ENCODE peak calls at places on chromosomes 12 and 14, in four cellular contexts. One of them, this sample, is unnamed.

GRCh38 chr14:73774244-73774575 is 60.0 kb upstream of the PNMA1 start:
- DNase-seq in Caco-2: no peak
- DNase-seq in astrocyte: no peak
- DNase-seq in gastrocnemius medialis: no peak
- DNase-seq in this sample: no peak

GRCh38 chr12:67818379-67819001 is 169.9 kb downstream of the DYRK2 start:
- DNase-seq in Caco-2: no peak
- DNase-seq in astrocyte: no peak
- DNase-seq in gastrocnemius medialis: no peak
- DNase-seq in this sample: no peak

GRCh38 chr14:38786921-38787320 is 316.1 kb downstream of the SEC23A start:
- DNase-seq in Caco-2: no peak
- DNase-seq in astrocyte: peak; percentile 39
- DNase-seq in gastrocnemius medialis: no peak
- DNase-seq in this sample: no peak

GRCh38 chr12:76018111-76018510 is 13.5 kb downstream of the PHLDA1 start:
- DNase-seq in Caco-2: peak; percentile 66
- DNase-seq in astrocyte: peak; percentile 47
- DNase-seq in gastrocnemius medialis: no peak
- DNase-seq in this sample: no peak

GRCh38 chr14:71103662-71104484 is 196.6 kb downstream of the PCNX1 start:
- DNase-seq in Caco-2: no peak
- DNase-seq in astrocyte: peak; percentile 44
- DNase-seq in gastrocnemius medialis: no peak
- DNase-seq in this sample: peak; percentile 62

GRCh38 chr14:55237999-55238680 is 33.1 kb upstream of the FBXO34 start:
- DNase-seq in Caco-2: no peak
- DNase-seq in astrocyte: no peak
- DNase-seq in gastrocnemius medialis: no peak
- DNase-seq in this sample: no peak

GRCh38 chr12:40145896-40146295 is 40.0 kb upstream of the SLC2A13 start:
- DNase-seq in Caco-2: no peak
- DNase-seq in astrocyte: no peak
- DNase-seq in gastrocnemius medialis: no peak
- DNase-seq in this sample: no peak

GRCh38 chr14:67269338-67270060 is 28.3 kb downstream of the PALS1 start:
- DNase-seq in Caco-2: no peak
- DNase-seq in astrocyte: peak; percentile 80
- DNase-seq in gastrocnemius medialis: no peak
- DNase-seq in this sample: no peak

GRCh38 chr12:124994435-124994975 is 1.1 kb downstream of the BRI3BP start:
- DNase-seq in Caco-2: no peak
- DNase-seq in astrocyte: peak; percentile 4
- DNase-seq in gastrocnemius medialis: no peak
- DNase-seq in this sample: peak; percentile 20

GRCh38 chr12:6866920-6867406 is 368 bp upstream of the TPI1 start:
- DNase-seq in Caco-2: no peak
- DNase-seq in astrocyte: no peak
- DNase-seq in gastrocnemius medialis: no peak
- DNase-seq in this sample: no peak

GRCh38 chr12:53750812-53751335 is 905 bp downstream of the CISTR start:
- DNase-seq in Caco-2: no peak
- DNase-seq in astrocyte: peak; percentile 16
- DNase-seq in gastrocnemius medialis: no peak
- DNase-seq in this sample: no peak

GRCh38 chr12:54390176-54390667 is 5.7 kb upstream of the ZNF385A start:
- DNase-seq in Caco-2: no peak
- DNase-seq in astrocyte: no peak
- DNase-seq in gastrocnemius medialis: no peak
- DNase-seq in this sample: peak; percentile 87

GRCh38 chr12:70550180-70550577 is 87.0 kb downstream of the PTPRB start:
- DNase-seq in Caco-2: no peak
- DNase-seq in astrocyte: no peak
- DNase-seq in gastrocnemius medialis: no peak
- DNase-seq in this sample: no peak

GRCh38 chr14:90678420-90678819 is 137.8 kb downstream of the TTC7B start:
- DNase-seq in Caco-2: no peak
- DNase-seq in astrocyte: peak; percentile 22
- DNase-seq in gastrocnemius medialis: no peak
- DNase-seq in this sample: peak; percentile 67

GRCh38 chr12:64085996-64086395 is 136.1 kb downstream of the KICS2 start:
- DNase-seq in Caco-2: no peak
- DNase-seq in astrocyte: no peak
- DNase-seq in gastrocnemius medialis: no peak
- DNase-seq in this sample: peak; percentile 29

GRCh38 chr12:21539797-21540196 is 13.7 kb downstream of the SPX start:
- DNase-seq in Caco-2: no peak
- DNase-seq in astrocyte: no peak
- DNase-seq in gastrocnemius medialis: no peak
- DNase-seq in this sample: peak; percentile 58

GRCh38 chr14:59133202-59133601 is 55.3 kb upstream of the DAAM1 start:
- DNase-seq in Caco-2: no peak
- DNase-seq in astrocyte: no peak
- DNase-seq in gastrocnemius medialis: no peak
- DNase-seq in this sample: no peak

GRCh38 chr14:64786296-64787149 is 82.3 kb downstream of the PLEKHG3 start:
- DNase-seq in Caco-2: no peak
- DNase-seq in astrocyte: peak; percentile 55
- DNase-seq in gastrocnemius medialis: no peak
- DNase-seq in this sample: no peak

GRCh38 chr12:19039515-19039914 is 90.0 kb upstream of the PLEKHA5 start:
- DNase-seq in Caco-2: no peak
- DNase-seq in astrocyte: no peak
- DNase-seq in gastrocnemius medialis: no peak
- DNase-seq in this sample: no peak

GRCh38 chr14:35342160-35343010 is 50.2 kb downstream of the PSMA6 start:
- DNase-seq in Caco-2: no peak
- DNase-seq in astrocyte: peak; percentile 31
- DNase-seq in gastrocnemius medialis: peak; percentile 75
- DNase-seq in this sample: no peak

GRCh38 chr12:21989819-21990412 is 48.7 kb upstream of the ABCC9 start:
- DNase-seq in Caco-2: no peak
- DNase-seq in astrocyte: peak; percentile 8
- DNase-seq in gastrocnemius medialis: no peak
- DNase-seq in this sample: peak; percentile 46

GRCh38 chr12:100427078-100427477 is 46.6 kb upstream of the NR1H4 start:
- DNase-seq in Caco-2: no peak
- DNase-seq in astrocyte: peak; percentile 79
- DNase-seq in gastrocnemius medialis: no peak
- DNase-seq in this sample: peak; percentile 89

GRCh38 chr12:48788852-48789775 is at the start of gene ADCY6:
- DNase-seq in Caco-2: peak; percentile 94
- DNase-seq in astrocyte: peak; percentile 65
- DNase-seq in gastrocnemius medialis: peak; percentile 69
- DNase-seq in this sample: peak; percentile 42

GRCh38 chr12:31578632-31579031 is 12.3 kb downstream of the DENND5B start:
- DNase-seq in Caco-2: no peak
- DNase-seq in astrocyte: peak; percentile 68
- DNase-seq in gastrocnemius medialis: no peak
- DNase-seq in this sample: no peak

GRCh38 chr12:106139422-106140141 is 828 bp upstream of the NUAK1 start:
- DNase-seq in Caco-2: peak; percentile 68
- DNase-seq in astrocyte: peak; percentile 64
- DNase-seq in gastrocnemius medialis: peak; percentile 83
- DNase-seq in this sample: no peak

GRCh38 chr12:6277982-6278438 is 32.5 kb upstream of the PLEKHG6 start:
- DNase-seq in Caco-2: peak; percentile 72
- DNase-seq in astrocyte: no peak
- DNase-seq in gastrocnemius medialis: no peak
- DNase-seq in this sample: peak; percentile 80

GRCh38 chr12:69714542-69714941 is 15.4 kb upstream of the BEST3 start:
- DNase-seq in Caco-2: no peak
- DNase-seq in astrocyte: no peak
- DNase-seq in gastrocnemius medialis: no peak
- DNase-seq in this sample: no peak

GRCh38 chr14:68359862-68360552 is 432.9 kb downstream of the ZFP36L1 start:
- DNase-seq in Caco-2: peak; percentile 87
- DNase-seq in astrocyte: peak; percentile 57
- DNase-seq in gastrocnemius medialis: peak; percentile 20
- DNase-seq in this sample: peak; percentile 58

GRCh38 chr14:64388533-64389243 is 535 bp downstream of the MTHFD1 start:
- DNase-seq in Caco-2: peak; percentile 40
- DNase-seq in astrocyte: peak; percentile 26
- DNase-seq in gastrocnemius medialis: peak; percentile 13
- DNase-seq in this sample: peak; percentile 17

GRCh38 chr14:97172644-97173043 is 375.5 kb downstream of the VRK1 start:
- DNase-seq in Caco-2: no peak
- DNase-seq in astrocyte: no peak
- DNase-seq in gastrocnemius medialis: no peak
- DNase-seq in this sample: no peak

DNA sequence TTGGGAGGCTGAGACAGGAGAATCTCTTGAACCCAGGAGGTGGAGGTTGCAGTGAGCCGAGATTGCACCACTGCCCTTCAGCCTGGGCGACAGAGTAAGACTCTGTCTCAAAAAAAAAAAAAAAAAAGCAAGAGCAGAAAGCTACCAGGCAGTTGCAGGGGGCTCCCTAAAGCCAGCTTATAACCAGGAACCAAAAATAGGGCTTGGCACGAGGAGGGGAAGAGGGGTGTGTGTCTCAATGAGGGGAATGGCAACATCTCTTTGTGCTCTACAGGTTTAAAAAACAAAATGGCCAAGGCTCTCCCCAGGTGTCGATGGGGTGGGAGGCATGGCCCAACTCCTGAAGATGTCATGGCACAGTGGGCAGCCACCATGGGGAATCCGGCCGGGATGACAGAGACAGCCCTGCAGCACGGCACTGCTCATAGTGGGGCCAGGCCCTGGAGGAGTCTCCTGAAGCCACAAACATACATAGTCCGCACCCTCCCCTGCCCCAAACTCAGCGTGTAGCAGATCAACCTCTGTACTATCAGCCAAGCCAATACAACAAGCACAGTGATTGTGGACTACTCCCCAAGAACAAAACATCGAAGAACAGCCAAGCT is 16.0 kb upstream of the EIF5 start:
- DNase-seq in Caco-2: no peak
- DNase-seq in astrocyte: no peak
- DNase-seq in gastrocnemius medialis: no peak
- DNase-seq in this sample: no peak
- H3K4me3 ChIP-seq in Caco-2: no peak overlapping the region
- H3K4me3 ChIP-seq in astrocyte: no peak overlapping the region
- H3K4me3 ChIP-seq in gastrocnemius medialis: no peak overlapping the region
- H3K4me3 ChIP-seq in this sample: no peak overlapping the region

DNA sequence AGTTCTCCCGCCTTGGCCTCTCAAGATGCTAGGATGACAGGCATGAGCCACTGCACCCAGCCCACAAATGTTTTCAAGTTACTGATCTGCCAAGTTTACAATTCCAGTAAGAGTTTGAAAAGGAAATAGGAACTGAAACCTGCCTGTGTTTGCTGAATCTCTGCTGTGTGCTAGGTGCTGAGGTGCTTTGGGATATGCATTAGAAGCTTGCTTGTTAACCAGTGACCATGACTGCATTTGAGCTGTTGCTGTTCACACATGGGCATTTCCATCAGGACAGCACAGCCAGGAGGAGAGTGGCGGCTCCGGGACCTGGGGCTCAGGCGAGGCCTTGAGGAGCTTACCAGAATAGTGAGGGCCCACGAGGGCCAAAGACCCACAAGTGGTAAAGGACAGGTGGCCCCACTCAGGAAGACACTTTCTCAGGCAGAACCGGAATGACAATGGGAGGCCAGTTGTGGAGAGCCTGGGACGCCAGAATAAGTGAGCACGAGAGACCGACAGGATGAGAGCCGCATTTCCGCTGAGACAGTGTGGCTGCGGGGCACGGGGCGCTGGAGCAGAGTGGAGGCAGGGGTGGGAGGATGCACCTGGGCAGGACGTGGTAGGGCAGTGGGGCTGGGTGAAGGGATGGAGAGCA is 54.5 kb upstream of the MMP17 start:
- DNase-seq in Caco-2: no peak
- DNase-seq in astrocyte: no peak
- DNase-seq in gastrocnemius medialis: no peak
- DNase-seq in this sample: no peak
- H3K4me3 ChIP-seq in Caco-2: no peak overlapping the region
- H3K4me3 ChIP-seq in astrocyte: no peak overlapping the region
- H3K4me3 ChIP-seq in gastrocnemius medialis: no peak overlapping the region
- H3K4me3 ChIP-seq in this sample: no peak overlapping the region

GRCh38 chr12:94263905-94264655 is 115.7 kb downstream of the PLXNC1 start:
- DNase-seq in Caco-2: no peak
- DNase-seq in astrocyte: peak; percentile 62
- DNase-seq in gastrocnemius medialis: no peak
- DNase-seq in this sample: no peak

GRCh38 chr12:94261781-94262180 is 113.4 kb downstream of the PLXNC1 start:
- DNase-seq in Caco-2: no peak
- DNase-seq in astrocyte: no peak
- DNase-seq in gastrocnemius medialis: no peak
- DNase-seq in this sample: no peak

GRCh38 chr12:94263011-94263786 is 114.8 kb downstream of the PLXNC1 start:
- DNase-seq in Caco-2: no peak
- DNase-seq in astrocyte: no peak
- DNase-seq in gastrocnemius medialis: no peak
- DNase-seq in this sample: no peak

GRCh38 chr12:94261119-94261518 is 112.7 kb downstream of the PLXNC1 start:
- DNase-seq in Caco-2: no peak
- DNase-seq in astrocyte: no peak
- DNase-seq in gastrocnemius medialis: no peak
- DNase-seq in this sample: no peak

DNA sequence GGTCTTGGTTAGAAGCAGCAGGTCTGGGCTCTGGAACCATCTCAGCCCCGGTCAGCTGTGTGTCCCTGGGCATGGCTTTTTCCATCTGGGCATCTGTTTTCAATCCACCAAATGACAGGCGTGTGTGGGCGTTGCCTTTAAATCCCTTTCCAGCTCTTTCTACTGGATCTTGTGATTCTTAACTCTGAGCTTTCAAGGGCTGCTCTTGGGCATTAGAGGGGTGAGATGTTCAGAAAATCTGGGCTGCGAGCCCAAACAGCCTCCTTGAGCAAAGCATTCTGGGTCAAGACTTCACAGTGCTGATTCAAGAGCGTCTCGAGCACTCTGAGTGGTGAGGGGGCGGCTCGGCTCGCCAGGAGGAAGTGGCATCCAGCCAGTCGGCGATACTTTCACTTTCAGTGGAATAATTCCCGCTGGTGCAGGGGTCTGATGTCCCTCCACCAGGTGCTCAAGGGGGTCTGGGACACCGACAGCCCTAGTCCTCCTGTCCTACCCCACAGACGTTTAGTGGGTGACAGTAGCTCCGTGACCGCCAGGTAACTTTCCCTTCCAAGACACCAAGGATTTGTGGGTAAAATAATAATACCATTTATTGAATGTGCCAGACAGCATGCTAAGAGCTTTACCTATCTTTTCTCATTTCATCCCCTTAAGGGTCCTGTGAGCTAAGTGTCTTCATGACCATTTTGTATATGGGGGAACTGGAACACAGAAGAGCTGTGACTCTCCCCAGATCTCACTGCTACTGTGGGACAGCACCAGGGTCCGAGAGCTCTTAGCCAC is 114.0 kb downstream of the PLXNC1 start:
- DNase-seq in Caco-2: no peak
- DNase-seq in astrocyte: peak; percentile 92
- DNase-seq in gastrocnemius medialis: peak; percentile 58
- DNase-seq in this sample: peak; percentile 74
- H3K4me3 ChIP-seq in Caco-2: no peak overlapping the region
- H3K4me3 ChIP-seq in astrocyte: peak overlapping the region; percentile 72
- H3K4me3 ChIP-seq in gastrocnemius medialis: peak overlapping the region; percentile 61
- H3K4me3 ChIP-seq in this sample: peak overlapping the region; percentile 65

GRCh38 chr14:91814317-91814716 is 53.0 kb downstream of the TC2N start:
- DNase-seq in Caco-2: no peak
- DNase-seq in astrocyte: no peak
- DNase-seq in gastrocnemius medialis: no peak
- DNase-seq in this sample: no peak

GRCh38 chr14:91817566-91818325 is 49.6 kb downstream of the TC2N start:
- DNase-seq in Caco-2: no peak
- DNase-seq in astrocyte: no peak
- DNase-seq in gastrocnemius medialis: no peak
- DNase-seq in this sample: no peak
- H3K4me3 ChIP-seq in Caco-2: no peak overlapping the region
- H3K4me3 ChIP-seq in astrocyte: no peak overlapping the region
- H3K4me3 ChIP-seq in gastrocnemius medialis: no peak overlapping the region
- H3K4me3 ChIP-seq in this sample: no peak overlapping the region

This sample was measured in bronchial epithelial cell.